ENCODE peak calls at places on chromosomes 13 and 19, in ten cellular contexts. X, R, A, S, U, W, V, J, P and G are unnamed samples.

GRCh38 chr19:4972509-4973230 is 3.8 kb downstream of the KDM4B start:
- DNase-seq in X (peak), R (no peak), A (peak), S (no peak), U (no peak), W (no peak), V (no peak), J (peak), P (no peak), G (no peak)

GRCh38 chr19:33529094-33529676 is 7.6 kb upstream of the PEPD start:
- DNase-seq in X (no peak), R (no peak), A (no peak), S (no peak), U (no peak), W (no peak), V (no peak), J (no peak), P (no peak), G (no peak)

GRCh38 chr13:71285700-71286099 is 581.3 kb downstream of the DACH1 start:
- DNase-seq in X (no peak), R (no peak), A (no peak), S (no peak), U (no peak), W (no peak), V (no peak), J (no peak), P (no peak), G (no peak)

GRCh38 chr13:99967884-99968520 is 3.6 kb downstream of the ZIC5 start:
- DNase-seq in X (no peak), R (no peak), A (peak), S (no peak), U (no peak), W (no peak), V (no peak), J (no peak), P (no peak), G (no peak)

GRCh38 chr19:49927526-49928264 is 1.3 kb upstream of the ATF5 start:
- DNase-seq in X (no peak), R (no peak), A (no peak), S (no peak), U (no peak), W (no peak), V (no peak), J (no peak), P (no peak), G (no peak)

GRCh38 chr13:113066746-113067145 is 38.8 kb upstream of the F7 start:
- DNase-seq in X (no peak), R (peak), A (no peak), S (no peak), U (no peak), W (no peak), V (no peak), J (no peak), P (no peak), G (no peak)

GRCh38 chr19:54207908-54208783 is 7.5 kb downstream of the RPS9 start:
- DNase-seq in X (peak), R (no peak), A (peak), S (peak), U (peak), W (no peak), V (no peak), J (peak), P (peak), G (no peak)

GRCh38 chr19:46587861-46588260 is 13.3 kb upstream of the CALM3 start:
- DNase-seq in X (no peak), R (no peak), A (no peak), S (no peak), U (no peak), W (no peak), V (no peak), J (no peak), P (no peak), G (no peak)

GRCh38 chr13:100510208-100510997 is 78.2 kb downstream of the GGACT start:
- DNase-seq in X (no peak), R (no peak), A (no peak), S (no peak), U (no peak), W (peak), V (no peak), J (no peak), P (no peak), G (no peak)

GRCh38 chr13:23268441-23268840 is 87.7 kb downstream of the SGCG start:
- DNase-seq in X (no peak), R (no peak), A (no peak), S (no peak), U (no peak), W (no peak), V (no peak), J (no peak), P (no peak), G (no peak)

GRCh38 chr19:33726756-33727155 is 69.9 kb upstream of the KCTD15 start:
- DNase-seq in X (no peak), R (no peak), A (no peak), S (no peak), U (no peak), W (no peak), V (no peak), J (no peak), P (no peak), G (no peak)

GRCh38 chr13:92158335-92158734 is 759.9 kb downstream of the GPC5 start:
- DNase-seq in X (no peak), R (no peak), A (no peak), S (no peak), U (peak), W (no peak), V (no peak), J (no peak), P (no peak), G (no peak)

GRCh38 chr13:31797154-31797775 is 57.9 kb downstream of the RXFP2 start:
- DNase-seq in X (no peak), R (no peak), A (peak), S (no peak), U (peak), W (peak), V (no peak), J (no peak), P (no peak), G (no peak)

GRCh38 chr19:1840541-1841115 is 7.7 kb downstream of the REXO1 start:
- DNase-seq in X (peak), R (no peak), A (no peak), S (no peak), U (no peak), W (no peak), V (no peak), J (no peak), P (no peak), G (no peak)

GRCh38 chr19:18669524-18669817 is 14.0 kb upstream of the CRTC1 start:
- DNase-seq in X (no peak), R (no peak), A (no peak), S (no peak), U (no peak), W (no peak), V (no peak), J (no peak), P (no peak), G (no peak)

GRCh38 chr13:80923907-80924306 is 583.0 kb upstream of the SPRY2 start:
- DNase-seq in X (no peak), R (no peak), A (no peak), S (no peak), U (no peak), W (no peak), V (no peak), J (no peak), P (no peak), G (no peak)